ENCODE peak calls at places on chromosomes 13 and 19, in eight cellular contexts. C, Z, U, O, X, F, L and G are unnamed samples.

GRCh38 chr13:21338651-21339278 is 120.3 kb downstream of the ZDHHC20 start:
- DNase-seq in C (no peak), Z (no peak), U (no peak), O (no peak), X (peak; percentile 63), F (peak; percentile 38), L (no peak), G (no peak)

GRCh38 chr13:112984501-112984900 is 15.5 kb downstream of the MCF2L start:
- DNase-seq in C (no peak), Z (no peak), U (no peak), O (no peak), X (no peak), F (no peak), L (no peak), G (no peak)

GRCh38 chr19:48918071-48918470 is 15.4 kb upstream of the DHDH start:
- DNase-seq in C (no peak), Z (no peak), U (no peak), O (no peak), X (no peak), F (no peak), L (no peak), G (no peak)

GRCh38 chr19:52896431-52897148 is 845 bp downstream of the ZNF320 start:
- DNase-seq in C (no peak), Z (no peak), U (peak; percentile 66), O (peak; percentile 26), X (peak; percentile 47), F (peak; percentile 41), L (peak; percentile 73), G (peak; percentile 65)

GRCh38 chr13:86946734-86947133 is 724.4 kb upstream of the SLITRK5 start:
- DNase-seq in C (no peak), Z (no peak), U (no peak), O (no peak), X (peak; percentile 44), F (no peak), L (no peak), G (no peak)

GRCh38 chr19:9641810-9642209 is 20.8 kb upstream of the ZNF561 start:
- DNase-seq in C (no peak), Z (no peak), U (no peak), O (no peak), X (peak; percentile 49), F (no peak), L (peak; percentile 17), G (no peak)

GRCh38 chr19:2454199-2454961 is 2.4 kb downstream of the LMNB2 start:
- DNase-seq in C (no peak), Z (no peak), U (no peak), O (no peak), X (no peak), F (no peak), L (no peak), G (no peak)

GRCh38 chr19:45468803-45469131 is 971 bp downstream of the FOSB start:
- DNase-seq in C (no peak), Z (no peak), U (no peak), O (peak; percentile 44), X (no peak), F (no peak), L (no peak), G (peak; percentile 87)

GRCh38 chr19:35347171-35347929 is at the start of gene FFAR1:
- DNase-seq in C (no peak), Z (no peak), U (no peak), O (no peak), X (no peak), F (no peak), L (no peak), G (no peak)

GRCh38 chr19:3969435-3970312 is 1.2 kb downstream of the DAPK3 start:
- DNase-seq in C (no peak), Z (peak; percentile 54), U (peak; percentile 85), O (peak; percentile 91), X (peak; percentile 62), F (peak; percentile 54), L (peak; percentile 61), G (peak; percentile 92)

GRCh38 chr13:48853381-48854102 is 122.2 kb upstream of the FNDC3A start:
- DNase-seq in C (no peak), Z (no peak), U (no peak), O (peak; percentile 24), X (no peak), F (no peak), L (no peak), G (peak; percentile 20)

GRCh38 chr19:572891-573825 is 762 bp downstream of the BSG start:
- DNase-seq in C (no peak), Z (no peak), U (peak; percentile 70), O (peak; percentile 45), X (peak; percentile 59), F (peak; percentile 78), L (peak; percentile 62), G (peak; percentile 82)

GRCh38 chr13:68304287-68304893 is 1074.3 kb upstream of the PCDH9 start:
- DNase-seq in C (no peak), Z (peak; percentile 43), U (peak; percentile 57), O (peak; percentile 23), X (peak; percentile 54), F (peak; percentile 35), L (peak; percentile 11), G (peak; percentile 1)

GRCh38 chr19:21202865-21203494 is 61.1 kb downstream of the ZNF431 start:
- DNase-seq in C (peak; percentile 61), Z (no peak), U (peak; percentile 25), O (peak; percentile 5), X (peak; percentile 92), F (peak; percentile 65), L (peak; percentile 68), G (peak; percentile 63)

GRCh38 chr13:94641432-94641941 is 39.8 kb downstream of the GPR180 start:
- DNase-seq in C (no peak), Z (no peak), U (peak; percentile 43), O (peak; percentile 76), X (peak; percentile 11), F (no peak), L (no peak), G (peak; percentile 87)

GRCh38 chr19:34963531-34964406 is at the start of gene ZNF792:
- DNase-seq in C (peak; percentile 7), Z (peak; percentile 56), U (peak; percentile 81), O (peak; percentile 51), X (peak; percentile 88), F (peak; percentile 81), L (peak; percentile 75), G (peak; percentile 73)

GRCh38 chr13:26541678-26542553 is 15.6 kb upstream of the WASF3 start:
- DNase-seq in C (no peak), Z (no peak), U (no peak), O (no peak), X (peak; percentile 17), F (no peak), L (no peak), G (no peak)

GRCh38 chr13:111020021-111020420 is 95.1 kb upstream of the ARHGEF7 start:
- DNase-seq in C (no peak), Z (no peak), U (no peak), O (no peak), X (no peak), F (no peak), L (no peak), G (no peak)

GRCh38 chr13:113907637-113908617 is 44.1 kb upstream of the GAS6 start:
- DNase-seq in C (no peak), Z (no peak), U (peak; percentile 39), O (peak; percentile 95), X (no peak), F (no peak), L (no peak), G (peak; percentile 79)

DNA sequence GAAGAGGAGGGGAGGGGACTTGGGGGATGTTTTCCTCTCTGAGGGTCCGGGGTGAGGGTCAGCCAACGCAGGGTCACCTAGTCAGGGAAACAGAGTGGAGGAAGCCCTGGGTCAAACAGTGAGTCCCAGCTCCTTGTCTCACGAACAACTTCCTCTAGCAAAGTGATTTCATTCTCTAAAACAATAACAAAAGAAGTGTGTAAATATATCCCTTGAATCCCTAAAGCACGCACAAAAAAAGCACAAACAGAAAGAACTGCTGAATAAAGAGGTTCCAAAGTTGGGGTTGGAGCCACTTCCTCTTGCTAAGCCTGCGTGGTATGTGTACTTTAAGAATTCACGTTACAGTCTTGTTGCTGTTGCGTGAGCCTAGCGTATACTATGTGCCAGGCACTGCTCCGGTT is 1.5 kb upstream of the C5AR2 start:
- DNase-seq in C (no peak), Z (no peak), U (no peak), O (no peak), X (no peak), F (no peak), L (no peak), G (no peak)
- H2AFZ ChIP-seq in C (no peak overlapping the region), Z (peak overlapping the region; percentile 88), U (no peak overlapping the region), O (peak overlapping the region; percentile 78), X (peak overlapping the region; percentile 93), F (no peak overlapping the region), L (peak overlapping the region; percentile 93), G (no peak overlapping the region)

GRCh38 chr19:8504171-8504570 is 1.7 kb upstream of the PRAM1 start:
- DNase-seq in C (no peak), Z (no peak), U (no peak), O (no peak), X (no peak), F (no peak), L (peak; percentile 72), G (no peak)
- H3K4me1 ChIP-seq in C (peaks cover 4% of the 10 kb centered on the region), Z (peaks cover 37% of the 10 kb centered on the region), U (peaks cover 4% of the 10 kb centered on the region), O (no peaks in the 10 kb centered on the region), X (peaks cover 4% of the 10 kb centered on the region), F (peaks cover 24% of the 10 kb centered on the region), L (peaks cover 12% of the 10 kb centered on the region), G (no peaks in the 10 kb centered on the region)

GRCh38 chr13:109163052-109163413 is 533.6 kb downstream of the MYO16 start:
- DNase-seq in C (no peak), Z (no peak), U (no peak), O (no peak), X (no peak), F (no peak), L (no peak), G (peak; percentile 30)
- TF ChIP-seq EZH2 in C (no peak), Z (no peak), U (no peak), O (no peak), X (no peak), F (no peak), L (no peak), G (no peak)

DNA sequence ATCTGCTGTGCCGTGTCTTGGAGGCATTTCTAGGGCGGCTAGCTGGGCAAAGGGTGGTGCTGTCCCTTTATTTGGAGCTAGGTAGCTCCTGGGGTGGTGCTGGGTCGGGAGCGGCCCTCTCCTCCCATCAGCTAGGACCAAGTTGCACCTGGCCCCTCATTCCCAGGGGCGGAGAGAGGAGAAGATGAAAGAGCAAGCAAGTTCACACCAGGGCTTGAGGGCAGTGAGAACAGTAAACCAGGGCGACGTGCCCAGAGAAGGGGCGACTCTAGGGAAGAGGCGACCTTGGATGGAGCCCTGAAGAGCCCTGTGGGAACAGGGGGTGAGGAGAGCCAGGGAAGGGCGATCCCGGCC is 17.0 kb upstream of the KCNN1 start:
- DNase-seq in C (no peak), Z (no peak), U (no peak), O (no peak), X (peak; percentile 77), F (no peak), L (no peak), G (no peak)
- H2AFZ ChIP-seq in C (no peak overlapping the region), Z (no peak overlapping the region), U (no peak overlapping the region), O (no peak overlapping the region), X (peak overlapping the region; percentile 87), F (no peak overlapping the region), L (peak overlapping the region; percentile 84), G (no peak overlapping the region)

GRCh38 chr13:44301639-44302015 is 72.0 kb upstream of the SERP2 start:
- DNase-seq in C (no peak), Z (no peak), U (no peak), O (no peak), X (no peak), F (no peak), L (no peak), G (no peak)
- H3K4me1 ChIP-seq in C (peaks cover 4% of the 10 kb centered on the region), Z (peaks cover 6% of the 10 kb centered on the region), U (peaks cover 28% of the 10 kb centered on the region), O (peaks cover 27% of the 10 kb centered on the region), X (peaks cover 21% of the 10 kb centered on the region), F (peaks cover 19% of the 10 kb centered on the region), L (no peaks in the 10 kb centered on the region), G (peaks cover 16% of the 10 kb centered on the region)